ENCODE peak calls at places on chromosomes 1 and 21, in seven cellular contexts. Z is Peyer's patch, A is right lobe of liver, L is heart left ventricle, D is A549, O is spleen, E is body of pancreas. B is an unnamed sample. For H3K4me1, the result is how much of the 10 kb centered on the place peaks cover.

GRCh38 chr1:21623411-21623961 is 45.7 kb downstream of the RAP1GAP start:
- DNase-seq in A (peak), E (peak), Z (peak), L (no peak), O (no peak), D (peak), B (no peak)

GRCh38 chr1:167605576-167605975 is 24.5 kb upstream of the RCSD1 start:
- DNase-seq in L (no peak), Z (no peak), D (no peak), O (no peak), A (no peak), E (no peak), B (no peak)

GRCh38 chr1:156892190-156893047 is 1.1 kb upstream of the PEAR1 start:
- DNase-seq in E (peak), O (peak), Z (peak), A (peak), D (peak), L (peak), B (peak)

GRCh38 chr1:40650075-40650474 is 15.4 kb downstream of the RIMS3 start:
- DNase-seq in A (no peak), E (no peak), Z (no peak), O (peak), L (no peak), D (no peak), B (no peak)

GRCh38 chr1:59292557-59292956 is 4.3 kb upstream of the FGGY start:
- DNase-seq in L (peak), D (peak), Z (no peak), O (no peak), E (no peak), A (peak), B (peak)

GRCh38 chr1:154434346-154435075 is 29.4 kb downstream of the IL6R start:
- DNase-seq in E (peak), D (no peak), Z (no peak), O (no peak), A (no peak), L (peak), B (peak)

GRCh38 chr1:88920845-88921244 is 29.5 kb upstream of the GTF2B start:
- DNase-seq in A (no peak), Z (no peak), L (no peak), D (no peak), O (no peak), E (no peak), B (no peak)

GRCh38 chr1:47722909-47723580 is 274.1 kb downstream of the TRABD2B start:
- DNase-seq in Z (peak), O (no peak), L (no peak), D (no peak), E (no peak), A (peak), B (no peak)

GRCh38 chr1:33466159-33466558 is 6.3 kb upstream of the ZSCAN20 start:
- DNase-seq in D (no peak), A (no peak), L (peak), O (no peak), E (no peak), Z (no peak), B (peak)

GRCh38 chr1:116981521-116982037 is 20.0 kb upstream of the CD101 start:
- DNase-seq in D (no peak), Z (no peak), L (no peak), E (no peak), A (no peak), O (no peak), B (no peak)

GRCh38 chr1:79519084-79519760 is 512.7 kb upstream of the ADGRL4 start:
- DNase-seq in A (no peak), E (no peak), Z (no peak), L (no peak), D (no peak), O (no peak), B (no peak)

GRCh38 chr1:230113605-230114241 is 46.7 kb downstream of the GALNT2 start:
- DNase-seq in E (no peak), L (peak), A (peak), O (no peak), D (peak), Z (no peak), B (peak)

GRCh38 chr1:67314696-67315095 is 7.0 kb downstream of the IL12RB2 start:
- DNase-seq in E (no peak), L (no peak), Z (no peak), O (no peak), D (no peak), A (no peak), B (no peak)

GRCh38 chr1:112061852-112062451 is 72.5 kb upstream of the KCND3 start:
- DNase-seq in O (no peak), Z (no peak), A (no peak), L (no peak), D (no peak), E (no peak), B (no peak)

GRCh38 chr1:223106856-223107255 is 36.2 kb downstream of the TLR5 start:
- DNase-seq in A (no peak), O (no peak), L (no peak), Z (no peak), E (no peak), D (no peak), B (no peak)

GRCh38 chr1:118960567-118961136 is 27.5 kb downstream of the TBX15 start:
- DNase-seq in L (peak), D (peak), A (peak), E (no peak), Z (peak), O (no peak), B (no peak)

GRCh38 chr21:44958471-44959191 is 18.8 kb downstream of the SLX9 start:
- DNase-seq in Z (peak), O (peak), E (peak), A (peak), D (no peak), L (peak), B (peak)

GRCh38 chr1:36224537-36225297 is 474 bp downstream of the THRAP3 start:
- DNase-seq in A (peak), Z (no peak), L (no peak), D (peak), E (no peak), O (peak), B (peak)

GRCh38 chr1:69567847-69568434 is at the start of gene LRRC7:
- DNase-seq in O (peak), L (no peak), D (no peak), E (peak), A (peak), Z (peak), B (no peak)

GRCh38 chr1:48524892-48525467 is 53.0 kb upstream of the SPATA6 start:
- DNase-seq in O (no peak), A (no peak), D (no peak), L (no peak), E (no peak), Z (no peak), B (no peak)

GRCh38 chr1:76055987-76056386 is 18.6 kb upstream of the ST6GALNAC3 start:
- DNase-seq in O (no peak), A (no peak), L (no peak), Z (no peak), E (no peak), D (no peak), B (no peak)

DNA sequence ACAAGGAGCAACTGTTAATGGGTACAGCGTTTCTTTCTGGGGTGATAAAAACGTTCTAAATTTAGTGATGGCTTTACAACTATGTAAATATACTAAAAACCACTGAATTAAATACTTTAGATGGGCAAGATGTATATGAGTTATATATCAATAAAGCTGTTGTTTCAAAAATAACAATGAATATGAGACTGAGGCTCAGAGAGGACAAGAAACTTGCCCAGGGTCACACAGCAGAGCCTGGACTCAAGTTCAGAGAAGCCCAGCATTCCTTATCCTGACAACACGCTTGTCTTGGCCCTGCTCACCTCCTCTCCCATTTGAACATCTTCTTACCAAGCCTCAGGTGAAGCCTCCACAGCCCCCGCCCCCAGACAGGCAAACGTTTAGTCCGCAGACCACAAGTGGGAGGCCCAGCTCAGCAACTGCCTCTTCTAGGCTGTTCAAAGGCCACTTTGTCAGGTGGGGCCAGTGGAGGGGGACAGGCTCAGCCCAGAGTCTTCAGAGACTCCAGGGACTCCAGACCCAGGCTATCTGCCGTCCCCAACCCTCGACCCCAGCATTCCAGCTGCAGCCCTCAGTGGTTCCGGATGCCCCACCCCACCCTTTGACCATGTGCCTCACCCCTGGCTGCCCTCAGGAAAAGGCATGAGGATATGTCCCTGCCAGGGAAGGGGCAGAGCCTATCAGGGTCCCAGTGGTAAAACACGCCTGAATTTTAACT is 17.9 kb downstream of the SDC3 start:
- DNase-seq in A (no peak), L (no peak), D (no peak), Z (no peak), E (no peak), O (no peak), B (no peak)
- H3K4me1 ChIP-seq in A (under half), L (under half), D (under half), Z (under half), E (under half), O (under half), B (half or more)

GRCh38 chr1:11681071-11681771 is at the start of gene MAD2L2:
- DNase-seq in D (peak), Z (peak), A (peak), E (peak), L (peak), O (peak), B (peak)
- TF ChIP-seq POLR2A in D (no peak), Z (no peak), A (peak), E (peak), L (no peak), O (no peak), B (peak)

GRCh38 chr1:203121186-203122015 is 6.1 kb upstream of the ADORA1 start:
- DNase-seq in Z (no peak), D (no peak), L (no peak), O (no peak), E (no peak), A (no peak), B (peak)

GRCh38 chr1:203116048-203116810 is 11.3 kb upstream of the ADORA1 start:
- DNase-seq in A (no peak), E (no peak), D (no peak), L (no peak), O (no peak), Z (no peak), B (no peak)

GRCh38 chr1:203120325-203121138 is 7.0 kb upstream of the ADORA1 start:
- DNase-seq in D (no peak), A (no peak), O (no peak), E (no peak), L (no peak), Z (no peak), B (peak)

GRCh38 chr1:203114202-203114601 is 13.3 kb upstream of the ADORA1 start:
- DNase-seq in L (no peak), Z (no peak), O (no peak), A (no peak), D (no peak), E (no peak), B (no peak)

GRCh38 chr1:203117611-203118575 is 9.6 kb upstream of the ADORA1 start:
- DNase-seq in A (peak), L (peak), Z (peak), E (peak), O (peak), D (peak), B (peak)
- H3K4me3 ChIP-seq in A (no peak), L (no peak), Z (no peak), E (no peak), O (no peak), D (no peak), B (no peak)

GRCh38 chr1:42313970-42314369 is 21.1 kb downstream of the FOXJ3 start:
- DNase-seq in D (no peak), O (no peak), Z (no peak), A (no peak), E (no peak), L (no peak), B (no peak)

GRCh38 chr1:42311138-42311537 is 23.9 kb downstream of the FOXJ3 start:
- DNase-seq in Z (no peak), O (no peak), L (no peak), D (no peak), A (no peak), E (no peak), B (no peak)

GRCh38 chr1:42315500-42315899 is 19.5 kb downstream of the FOXJ3 start:
- DNase-seq in E (no peak), L (no peak), A (no peak), Z (no peak), O (no peak), D (no peak), B (no peak)

GRCh38 chr1:42311897-42312296 is 23.1 kb downstream of the FOXJ3 start:
- DNase-seq in E (no peak), A (no peak), D (no peak), O (no peak), Z (no peak), L (no peak), B (no peak)

GRCh38 chr1:42312576-42313212 is 22.3 kb downstream of the FOXJ3 start:
- DNase-seq in Z (no peak), A (no peak), O (no peak), E (no peak), D (no peak), L (no peak), B (no peak)
- H3K4me1 ChIP-seq in Z (under half), A (under half), O (under half), E (under half), D (under half), L (half or more), B (under half)

DNA sequence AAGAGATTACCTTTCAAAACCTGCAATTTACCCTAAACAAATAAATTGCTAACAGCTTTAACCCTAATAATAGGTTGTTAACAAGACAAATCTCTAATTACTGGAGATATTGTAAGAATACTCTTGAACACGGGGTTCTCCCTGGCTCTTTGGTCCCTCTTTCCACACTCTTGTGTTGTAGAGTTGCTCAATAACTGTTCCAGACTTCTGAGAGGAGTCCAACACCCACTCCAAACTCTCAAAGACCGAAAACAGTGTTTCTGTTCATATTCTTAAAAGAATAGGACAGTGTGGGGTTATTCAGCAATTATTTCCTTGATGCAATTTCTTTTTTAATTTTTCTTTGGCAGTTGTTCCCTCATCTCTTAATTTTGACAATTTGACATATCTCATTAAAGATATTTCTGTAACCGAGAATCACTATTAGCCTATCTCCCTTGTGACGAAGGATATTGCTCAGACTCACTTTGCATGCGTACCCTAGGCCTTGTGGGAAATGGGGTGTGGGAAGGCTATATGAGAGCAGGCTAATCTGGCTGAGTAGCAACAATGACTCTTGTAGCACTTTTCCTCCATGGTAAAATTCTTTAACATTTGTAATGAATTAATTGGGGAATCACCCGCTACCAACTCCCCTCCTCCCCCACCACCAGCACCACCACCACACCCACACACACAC is 90.7 kb downstream of the SLC25A24 start:
- DNase-seq in A (no peak), L (no peak), D (no peak), E (no peak), O (no peak), Z (no peak), B (no peak)
- TF ChIP-seq POLR2A in A (no peak), L (no peak), D (no peak), E (no peak), O (no peak), Z (no peak), B (no peak)

DNA sequence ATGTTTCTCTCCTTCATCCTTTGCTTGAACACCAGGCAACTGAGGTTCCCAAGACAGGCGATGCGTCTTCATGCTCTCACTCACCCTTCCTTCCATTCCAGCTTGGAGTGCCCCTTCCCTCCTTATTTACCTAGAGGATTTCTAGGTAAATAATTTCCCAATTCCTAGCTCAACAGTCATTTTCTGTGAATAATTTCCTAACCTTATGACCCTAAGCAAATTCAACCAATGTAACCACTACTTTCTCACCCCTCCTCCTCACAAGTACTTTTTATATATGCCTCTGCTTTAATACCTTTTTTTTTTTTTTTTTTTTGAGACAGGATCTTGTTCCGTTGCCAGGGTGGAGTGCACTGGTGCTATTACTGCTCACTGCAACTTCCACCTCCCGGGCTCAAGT is 86.7 kb downstream of the USP24 start:
- DNase-seq in E (no peak), L (no peak), A (no peak), D (peak), Z (no peak), O (no peak), B (no peak)
- H3K4me3 ChIP-seq in E (no peak), L (no peak), A (no peak), D (no peak), Z (no peak), O (no peak), B (no peak)

DNA sequence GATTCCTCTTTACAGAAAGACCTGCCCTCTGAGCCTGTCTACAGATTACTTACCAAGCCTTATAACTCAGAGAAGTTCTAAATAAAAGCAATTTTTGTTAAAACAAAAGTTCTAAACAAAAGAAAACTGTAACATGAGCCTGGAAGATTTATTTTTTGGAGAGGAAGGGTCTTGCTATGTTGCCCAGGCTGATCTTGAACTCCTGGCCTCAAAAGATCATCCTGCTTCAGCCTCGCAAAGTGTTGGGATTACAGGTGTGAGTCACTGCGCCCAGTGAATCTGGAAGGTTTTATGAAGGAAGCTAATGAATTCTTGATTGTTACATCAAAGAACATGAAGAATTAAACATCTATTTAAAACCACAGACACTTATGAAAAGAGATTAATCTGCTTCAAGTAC is 27.1 kb downstream of the GPBP1L1 start:
- DNase-seq in E (no peak), L (no peak), O (no peak), A (no peak), Z (no peak), D (no peak), B (no peak)
- H3K4me1 ChIP-seq in E (under half), L (under half), O (under half), A (under half), Z (under half), D (under half), B (under half)

GRCh38 chr21:29033301-29033700 is 8.8 kb downstream of the USP16 start:
- DNase-seq in Z (no peak), D (no peak), O (no peak), L (no peak), E (no peak), A (no peak), B (no peak)

GRCh38 chr21:29030909-29031308 is 6.4 kb downstream of the USP16 start:
- DNase-seq in D (no peak), Z (no peak), A (no peak), E (no peak), O (no peak), L (no peak), B (no peak)

GRCh38 chr21:29034678-29035077 is 10.2 kb downstream of the USP16 start:
- DNase-seq in L (no peak), E (no peak), D (no peak), O (no peak), A (no peak), Z (no peak), B (no peak)

GRCh38 chr21:29029524-29029923 is 5.1 kb downstream of the USP16 start:
- DNase-seq in O (no peak), L (no peak), Z (no peak), E (no peak), D (no peak), A (no peak), B (no peak)

DNA sequence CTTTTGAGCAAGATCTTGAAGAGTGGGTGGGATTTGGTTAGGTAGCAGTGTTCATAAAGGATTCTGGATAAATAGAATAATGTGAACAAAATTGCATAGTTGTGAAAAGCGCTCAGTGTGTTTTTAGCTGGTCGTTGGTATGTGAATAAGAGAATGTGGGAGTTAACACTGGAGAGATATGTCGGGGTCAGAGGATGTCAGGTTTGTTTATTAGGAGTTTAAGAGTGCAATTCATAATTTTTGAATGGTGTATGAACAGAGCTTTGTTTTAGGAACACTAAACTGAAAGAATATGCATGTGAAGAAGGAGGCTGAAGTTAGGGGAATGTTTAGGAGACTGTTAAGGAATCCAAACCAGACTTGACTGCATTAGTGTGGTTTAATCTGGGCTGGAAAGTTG is 9.4 kb downstream of the USP16 start:
- DNase-seq in L (no peak), A (no peak), O (no peak), Z (no peak), E (no peak), D (no peak), B (no peak)
- TF ChIP-seq POLR2A in L (no peak), A (no peak), O (no peak), Z (no peak), E (no peak), D (no peak), B (no peak)

B was measured in sigmoid colon.